ENCODE peak calls at places on chromosomes 13 and 19, in six cellular contexts. One of them, this sample, is unnamed.

GRCh38 chr13:20401958-20402856 is 123.5 kb downstream of the CRYL1 start:
- DNase-seq in caudate nucleus: no peak
- DNase-seq in fibroblast of villous mesenchyme: peak
- DNase-seq in WTC11: no peak
- DNase-seq in ELF-1: no peak
- DNase-seq in neural crest cell: no peak
- DNase-seq in this sample: no peak

GRCh38 chr19:49468746-49469447 is 5.1 kb upstream of the FLT3LG start:
- DNase-seq in caudate nucleus: no peak
- DNase-seq in fibroblast of villous mesenchyme: peak
- DNase-seq in neural crest cell: no peak
- DNase-seq in ELF-1: peak
- DNase-seq in WTC11: peak
- DNase-seq in this sample: no peak

GRCh38 chr13:42548731-42549554 is 25.0 kb upstream of the TNFSF11 start:
- DNase-seq in WTC11: no peak
- DNase-seq in caudate nucleus: no peak
- DNase-seq in neural crest cell: no peak
- DNase-seq in fibroblast of villous mesenchyme: peak
- DNase-seq in ELF-1: no peak
- DNase-seq in this sample: no peak

GRCh38 chr13:51207881-51208280 is 14.3 kb upstream of the FAM124A start:
- DNase-seq in caudate nucleus: no peak
- DNase-seq in neural crest cell: no peak
- DNase-seq in WTC11: no peak
- DNase-seq in fibroblast of villous mesenchyme: no peak
- DNase-seq in ELF-1: no peak
- DNase-seq in this sample: no peak

GRCh38 chr13:36919833-36920611 is at the start of gene SMAD9:
- DNase-seq in WTC11: peak
- DNase-seq in ELF-1: peak
- DNase-seq in caudate nucleus: no peak
- DNase-seq in fibroblast of villous mesenchyme: peak
- DNase-seq in neural crest cell: peak
- DNase-seq in this sample: peak

GRCh38 chr13:46172531-46172991 is 9.4 kb downstream of the LCP1 start:
- DNase-seq in ELF-1: no peak
- DNase-seq in caudate nucleus: no peak
- DNase-seq in fibroblast of villous mesenchyme: no peak
- DNase-seq in neural crest cell: no peak
- DNase-seq in WTC11: no peak
- DNase-seq in this sample: no peak

GRCh38 chr19:47228168-47228936 is 2.6 kb downstream of the BBC3 start:
- DNase-seq in fibroblast of villous mesenchyme: peak
- DNase-seq in WTC11: peak
- DNase-seq in ELF-1: peak
- DNase-seq in caudate nucleus: no peak
- DNase-seq in neural crest cell: no peak
- DNase-seq in this sample: no peak

GRCh38 chr19:29672319-29672932 is 7.2 kb downstream of the PLEKHF1 start:
- DNase-seq in ELF-1: no peak
- DNase-seq in fibroblast of villous mesenchyme: no peak
- DNase-seq in neural crest cell: no peak
- DNase-seq in WTC11: no peak
- DNase-seq in caudate nucleus: no peak
- DNase-seq in this sample: no peak

GRCh38 chr19:55398200-55398947 is 9.2 kb downstream of the UBE2S start:
- DNase-seq in ELF-1: no peak
- DNase-seq in WTC11: no peak
- DNase-seq in fibroblast of villous mesenchyme: no peak
- DNase-seq in neural crest cell: no peak
- DNase-seq in caudate nucleus: no peak
- DNase-seq in this sample: no peak

GRCh38 chr13:111947026-111947810 is 119.7 kb upstream of the SOX1 start:
- DNase-seq in caudate nucleus: no peak
- DNase-seq in neural crest cell: no peak
- DNase-seq in WTC11: no peak
- DNase-seq in ELF-1: no peak
- DNase-seq in fibroblast of villous mesenchyme: no peak
- DNase-seq in this sample: no peak

GRCh38 chr13:31045621-31046081 is 113.2 kb downstream of the TEX26 start:
- DNase-seq in neural crest cell: no peak
- DNase-seq in ELF-1: peak
- DNase-seq in WTC11: no peak
- DNase-seq in fibroblast of villous mesenchyme: peak
- DNase-seq in caudate nucleus: no peak
- DNase-seq in this sample: no peak

This sample was measured in posterior cingulate gyrus.